ENCODE peak calls at places on chromosomes 11 and 22, in five cellular contexts. One of them, this sample, is unnamed.

GRCh38 chr11:8930456-8931175 is 2.1 kb downstream of the C11orf16 start:
- DNase-seq in chondrocyte: no peak
- DNase-seq in fibroblast of lung: no peak
- DNase-seq in cardiac fibroblast: no peak
- DNase-seq in GM10248: no peak
- DNase-seq in this sample: no peak

GRCh38 chr11:112459001-112459400 is 198.3 kb upstream of the PLET1 start:
- DNase-seq in chondrocyte: no peak
- DNase-seq in fibroblast of lung: no peak
- DNase-seq in cardiac fibroblast: peak; percentile 27
- DNase-seq in GM10248: no peak
- DNase-seq in this sample: no peak

GRCh38 chr11:67631427-67631826 is 1.7 kb upstream of the NUDT8 start:
- DNase-seq in chondrocyte: peak; percentile 83
- DNase-seq in fibroblast of lung: no peak
- DNase-seq in cardiac fibroblast: no peak
- DNase-seq in GM10248: no peak
- DNase-seq in this sample: no peak

GRCh38 chr11:125165664-125166346 is 1.3 kb downstream of the PKNOX2 start:
- DNase-seq in chondrocyte: no peak
- DNase-seq in fibroblast of lung: peak; percentile 46
- DNase-seq in cardiac fibroblast: peak; percentile 43
- DNase-seq in GM10248: peak; percentile 56
- DNase-seq in this sample: no peak

GRCh38 chr11:68002943-68003845 is 703 bp downstream of the UNC93B1 start:
- DNase-seq in chondrocyte: no peak
- DNase-seq in fibroblast of lung: no peak
- DNase-seq in cardiac fibroblast: no peak
- DNase-seq in GM10248: peak; percentile 71
- DNase-seq in this sample: peak; percentile 77

GRCh38 chr22:41507330-41508063 is 36.8 kb downstream of the POLR3H start:
- DNase-seq in chondrocyte: no peak
- DNase-seq in fibroblast of lung: no peak
- DNase-seq in cardiac fibroblast: no peak
- DNase-seq in GM10248: no peak
- DNase-seq in this sample: no peak

GRCh38 chr22:17780116-17780740 is 6.0 kb upstream of the BID start:
- DNase-seq in chondrocyte: no peak
- DNase-seq in fibroblast of lung: no peak
- DNase-seq in cardiac fibroblast: no peak
- DNase-seq in GM10248: no peak
- DNase-seq in this sample: no peak

GRCh38 chr22:29623059-29623458 is 19.6 kb downstream of the NF2 start:
- DNase-seq in chondrocyte: no peak
- DNase-seq in fibroblast of lung: no peak
- DNase-seq in cardiac fibroblast: no peak
- DNase-seq in GM10248: no peak
- DNase-seq in this sample: no peak

GRCh38 chr11:134385774-134386565 is 26.1 kb downstream of the B3GAT1 start:
- DNase-seq in chondrocyte: no peak
- DNase-seq in fibroblast of lung: no peak
- DNase-seq in cardiac fibroblast: no peak
- DNase-seq in GM10248: no peak
- DNase-seq in this sample: no peak

GRCh38 chr22:43504068-43504467 is 92.3 kb downstream of the MPPED1 start:
- DNase-seq in chondrocyte: no peak
- DNase-seq in fibroblast of lung: no peak
- DNase-seq in cardiac fibroblast: no peak
- DNase-seq in GM10248: no peak
- DNase-seq in this sample: no peak

GRCh38 chr11:121389651-121390050 is 62.5 kb upstream of the SORL1 start:
- DNase-seq in chondrocyte: no peak
- DNase-seq in fibroblast of lung: peak; percentile 65
- DNase-seq in cardiac fibroblast: no peak
- DNase-seq in GM10248: no peak
- DNase-seq in this sample: no peak

GRCh38 chr11:5204787-5205186 is 4.3 kb upstream of the OR51V1 start:
- DNase-seq in chondrocyte: no peak
- DNase-seq in fibroblast of lung: peak; percentile 61
- DNase-seq in cardiac fibroblast: peak; percentile 84
- DNase-seq in GM10248: peak; percentile 39
- DNase-seq in this sample: peak; percentile 76

GRCh38 chr22:48459859-48460823 is 1367.5 kb downstream of the BRD1 start:
- DNase-seq in chondrocyte: no peak
- DNase-seq in fibroblast of lung: no peak
- DNase-seq in cardiac fibroblast: no peak
- DNase-seq in GM10248: no peak
- DNase-seq in this sample: no peak

GRCh38 chr11:108871152-108871551 is 206.3 kb downstream of the DDX10 start:
- DNase-seq in chondrocyte: no peak
- DNase-seq in fibroblast of lung: peak; percentile 77
- DNase-seq in cardiac fibroblast: peak; percentile 82
- DNase-seq in GM10248: peak; percentile 13
- DNase-seq in this sample: peak; percentile 13

GRCh38 chr11:70138403-70138802 is 60.3 kb downstream of the ANO1 start:
- DNase-seq in chondrocyte: no peak
- DNase-seq in fibroblast of lung: no peak
- DNase-seq in cardiac fibroblast: no peak
- DNase-seq in GM10248: no peak
- DNase-seq in this sample: no peak

GRCh38 chr11:12279672-12280108 is 97.7 kb upstream of the PARVA start:
- DNase-seq in chondrocyte: no peak
- DNase-seq in fibroblast of lung: no peak
- DNase-seq in cardiac fibroblast: no peak
- DNase-seq in GM10248: no peak
- DNase-seq in this sample: no peak

GRCh38 chr22:20215742-20216141 is 52.4 kb downstream of the RTN4R start:
- DNase-seq in chondrocyte: no peak
- DNase-seq in fibroblast of lung: no peak
- DNase-seq in cardiac fibroblast: no peak
- DNase-seq in GM10248: no peak
- DNase-seq in this sample: no peak
- TF ChIP-seq CTCF in chondrocyte: no peak
- TF ChIP-seq CTCF in fibroblast of lung: no peak
- TF ChIP-seq CTCF in cardiac fibroblast: no peak
- TF ChIP-seq CTCF in GM10248: peak; percentile 12
- TF ChIP-seq CTCF in this sample: peak; percentile 13

GRCh38 chr22:24133187-24133965 is 47.9 kb upstream of the SUSD2 start:
- DNase-seq in chondrocyte: no peak
- DNase-seq in fibroblast of lung: no peak
- DNase-seq in cardiac fibroblast: peak; percentile 15
- DNase-seq in GM10248: no peak
- DNase-seq in this sample: no peak
- TF ChIP-seq CTCF in chondrocyte: peak; percentile 53
- TF ChIP-seq CTCF in fibroblast of lung: peak; percentile 22
- TF ChIP-seq CTCF in cardiac fibroblast: peak; percentile 36
- TF ChIP-seq CTCF in GM10248: peak; percentile 43
- TF ChIP-seq CTCF in this sample: peak; percentile 20

DNA sequence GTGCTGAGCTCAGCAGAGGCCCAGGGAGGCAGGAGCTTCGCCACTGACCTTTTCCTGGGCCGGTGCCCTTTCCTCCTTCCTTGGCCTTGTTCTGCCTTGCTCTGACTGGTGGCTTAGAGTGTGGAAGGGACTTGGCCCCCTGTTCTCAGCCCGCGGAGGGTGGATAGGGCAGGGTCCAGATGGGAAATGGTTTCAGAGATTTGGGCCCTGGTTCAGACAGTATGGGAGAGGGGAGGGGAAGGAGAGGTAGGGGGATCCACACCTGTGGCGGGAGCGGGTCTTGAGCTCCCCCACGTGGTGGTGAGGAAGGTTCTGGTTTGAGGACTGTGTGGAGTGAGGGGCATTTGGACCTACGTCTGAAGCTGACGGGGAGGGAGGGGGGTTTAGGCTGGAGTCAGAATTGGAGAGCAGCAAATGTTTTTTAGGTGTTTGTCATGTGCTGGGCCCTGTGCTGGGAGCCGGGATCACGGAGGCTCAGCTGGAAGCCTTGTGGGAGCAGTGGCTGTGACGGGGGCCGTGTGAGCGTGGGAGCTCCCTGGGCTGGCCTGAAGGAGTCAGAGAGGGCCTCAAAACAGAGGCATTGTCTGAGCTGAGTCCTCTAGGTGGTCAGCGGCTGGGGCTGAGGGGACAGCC is 27.2 kb downstream of the SHANK3 start:
- DNase-seq in chondrocyte: peak; percentile 46
- DNase-seq in fibroblast of lung: no peak
- DNase-seq in cardiac fibroblast: no peak
- DNase-seq in GM10248: no peak
- DNase-seq in this sample: no peak
- TF ChIP-seq CTCF in chondrocyte: peak; percentile 58
- TF ChIP-seq CTCF in fibroblast of lung: no peak
- TF ChIP-seq CTCF in cardiac fibroblast: no peak
- TF ChIP-seq CTCF in GM10248: peak; percentile 25
- TF ChIP-seq CTCF in this sample: peak; percentile 24

GRCh38 chr11:89441606-89442005 is 49.6 kb downstream of the NOX4 start:
- DNase-seq in chondrocyte: no peak
- DNase-seq in fibroblast of lung: no peak
- DNase-seq in cardiac fibroblast: no peak
- DNase-seq in GM10248: no peak
- DNase-seq in this sample: peak; percentile 10

GRCh38 chr11:89433278-89433677 is 57.9 kb downstream of the NOX4 start:
- DNase-seq in chondrocyte: no peak
- DNase-seq in fibroblast of lung: no peak
- DNase-seq in cardiac fibroblast: no peak
- DNase-seq in GM10248: no peak
- DNase-seq in this sample: peak; percentile 78

GRCh38 chr11:89442801-89443200 is 48.4 kb downstream of the NOX4 start:
- DNase-seq in chondrocyte: no peak
- DNase-seq in fibroblast of lung: no peak
- DNase-seq in cardiac fibroblast: no peak
- DNase-seq in GM10248: no peak
- DNase-seq in this sample: no peak

GRCh38 chr11:89436071-89436470 is 55.1 kb downstream of the NOX4 start:
- DNase-seq in chondrocyte: no peak
- DNase-seq in fibroblast of lung: peak; percentile 53
- DNase-seq in cardiac fibroblast: peak; percentile 48
- DNase-seq in GM10248: no peak
- DNase-seq in this sample: no peak

DNA sequence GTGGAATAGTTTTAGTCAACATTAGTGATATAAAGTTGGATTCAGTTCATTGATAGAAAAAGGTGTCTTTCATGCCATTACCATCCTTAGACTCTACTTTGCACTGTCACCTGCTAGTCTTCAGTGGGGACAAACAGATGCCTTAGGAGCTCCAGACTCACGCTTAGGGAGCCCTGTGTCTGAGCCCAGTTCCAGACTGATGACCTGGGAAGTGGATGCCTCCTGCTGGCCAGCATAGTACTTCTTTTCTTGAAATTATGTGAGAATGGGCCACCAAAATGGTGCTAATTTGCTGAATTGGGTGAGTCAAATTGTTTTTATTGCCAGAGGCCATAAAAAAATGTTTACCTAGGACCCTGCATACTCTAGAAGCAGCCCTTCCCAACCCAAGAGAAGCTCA is 53.9 kb downstream of the NOX4 start:
- DNase-seq in chondrocyte: no peak
- DNase-seq in fibroblast of lung: no peak
- DNase-seq in cardiac fibroblast: no peak
- DNase-seq in GM10248: no peak
- DNase-seq in this sample: no peak
- TF ChIP-seq CTCF in chondrocyte: no peak
- TF ChIP-seq CTCF in fibroblast of lung: no peak
- TF ChIP-seq CTCF in cardiac fibroblast: no peak
- TF ChIP-seq CTCF in GM10248: no peak
- TF ChIP-seq CTCF in this sample: no peak

GRCh38 chr11:92296138-92296515 is 71.5 kb downstream of the FAT3 start:
- DNase-seq in chondrocyte: no peak
- DNase-seq in fibroblast of lung: peak; percentile 91
- DNase-seq in cardiac fibroblast: peak; percentile 17
- DNase-seq in GM10248: no peak
- DNase-seq in this sample: no peak
- TF ChIP-seq CTCF in chondrocyte: no peak
- TF ChIP-seq CTCF in fibroblast of lung: no peak
- TF ChIP-seq CTCF in cardiac fibroblast: no peak
- TF ChIP-seq CTCF in GM10248: no peak
- TF ChIP-seq CTCF in this sample: no peak

DNA sequence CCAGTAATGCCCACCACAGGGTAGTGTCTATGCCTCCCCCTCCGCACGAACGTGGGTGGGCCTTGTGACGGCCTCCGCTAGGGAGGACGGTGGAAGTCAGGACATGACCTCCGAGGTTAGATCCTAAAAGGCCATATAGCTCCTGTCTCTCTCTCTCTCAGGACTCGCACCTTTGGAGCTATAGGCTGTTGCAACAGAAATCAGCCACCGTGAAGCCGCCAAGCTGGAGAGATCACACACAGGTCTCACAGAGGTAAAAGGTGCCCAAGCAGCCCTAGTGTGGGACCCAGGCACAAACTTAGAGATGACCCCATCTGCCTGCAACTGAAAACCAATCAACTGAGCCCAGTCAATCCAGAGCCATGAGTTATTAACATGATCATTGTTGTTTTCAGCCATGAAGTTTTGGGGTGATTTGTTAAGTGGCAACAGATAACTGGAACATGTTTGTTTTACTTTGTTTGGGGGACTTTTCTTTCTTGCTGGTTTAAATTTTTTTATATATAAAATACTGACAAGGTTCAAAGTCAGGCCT is 7.4 kb upstream of the NAP1L4 start:
- DNase-seq in chondrocyte: no peak
- DNase-seq in fibroblast of lung: no peak
- DNase-seq in cardiac fibroblast: no peak
- DNase-seq in GM10248: no peak
- DNase-seq in this sample: no peak
- TF ChIP-seq CTCF in chondrocyte: no peak
- TF ChIP-seq CTCF in fibroblast of lung: no peak
- TF ChIP-seq CTCF in cardiac fibroblast: no peak
- TF ChIP-seq CTCF in GM10248: no peak
- TF ChIP-seq CTCF in this sample: no peak

DNA sequence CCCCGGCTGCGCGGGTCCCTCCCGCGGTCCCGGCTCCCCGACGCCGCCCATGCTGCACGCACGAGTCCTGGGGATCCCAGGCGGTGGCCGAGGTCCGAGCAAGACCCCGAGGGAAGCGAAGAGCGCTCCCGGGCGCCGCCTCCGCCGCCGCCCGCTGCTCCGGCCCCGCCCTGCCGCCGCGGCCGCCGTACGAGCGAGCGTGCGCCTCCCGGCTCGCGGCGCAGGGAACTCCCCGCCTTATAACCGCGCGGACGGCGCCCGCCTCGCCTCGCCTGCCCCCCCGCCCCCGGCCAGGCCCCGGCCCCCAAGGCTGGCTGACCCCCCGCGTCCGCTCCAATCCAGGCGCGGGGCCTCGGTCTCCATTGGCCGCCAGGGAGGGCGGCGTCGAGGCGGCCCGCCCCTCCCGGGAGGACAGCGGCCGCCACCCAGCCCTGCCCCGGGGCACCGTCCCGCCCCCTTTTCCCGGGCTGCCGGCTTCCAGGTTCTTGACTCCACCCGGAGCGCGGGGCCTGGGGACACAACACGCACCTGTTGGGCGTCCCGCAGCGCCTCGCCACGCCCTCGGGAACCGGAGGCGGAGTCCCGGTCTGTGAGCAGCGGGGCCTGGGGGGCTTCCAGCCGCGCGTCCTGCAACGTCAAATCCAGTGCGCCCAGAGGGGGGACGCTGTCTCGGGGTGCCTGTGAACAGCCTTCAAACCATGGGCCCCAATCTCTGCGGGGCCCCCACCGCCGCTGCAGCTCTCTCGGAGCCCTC is at the start of gene FADS3:
- DNase-seq in chondrocyte: no peak
- DNase-seq in fibroblast of lung: peak; percentile 74
- DNase-seq in cardiac fibroblast: peak; percentile 72
- DNase-seq in GM10248: peak; percentile 84
- DNase-seq in this sample: peak; percentile 58
- TF ChIP-seq CTCF in chondrocyte: peak; percentile 36
- TF ChIP-seq CTCF in fibroblast of lung: no peak
- TF ChIP-seq CTCF in cardiac fibroblast: no peak
- TF ChIP-seq CTCF in GM10248: no peak
- TF ChIP-seq CTCF in this sample: peak; percentile 16